ENCODE peak calls at places on chromosomes 1 and 21, in eight cellular contexts. J is HFF-Myc, T is ovary, P is bronchial epithelial cell, N is progenitor cell of endocrine pancreas, H is fibroblast of mammary gland, R is esophagus squamous epithelium, Z is MM.1S. U is an unnamed sample.

GRCh38 chr21:32524010-32524719 is 61.2 kb downstream of the TCP10L start:
- DNase-seq in T (no peak), P (peak), R (no peak), Z (peak), N (no peak), J (peak), H (peak), U (no peak)

GRCh38 chr1:113027449-113027848 is 45.5 kb upstream of the LRIG2 start:
- DNase-seq in Z (no peak), N (no peak), J (no peak), H (no peak), R (no peak), P (no peak), T (no peak), U (no peak)

GRCh38 chr1:214670098-214670497 is 67.1 kb downstream of the CENPF start:
- DNase-seq in P (no peak), T (peak), N (no peak), J (peak), R (no peak), H (peak), Z (no peak), U (no peak)

GRCh38 chr1:26225033-26225831 is 8.8 kb upstream of the CEP85 start:
- DNase-seq in Z (no peak), N (peak), H (peak), R (no peak), J (no peak), T (peak), P (peak), U (peak)

GRCh38 chr1:119771016-119771415 is 2.3 kb upstream of the HMGCS2 start:
- DNase-seq in N (no peak), R (no peak), H (peak), P (no peak), J (no peak), T (no peak), Z (no peak), U (no peak)

GRCh38 chr1:109499661-109500536 is 6.0 kb downstream of the CYB561D1 start:
- DNase-seq in J (no peak), T (no peak), H (peak), P (peak), N (no peak), R (no peak), Z (peak), U (no peak)

GRCh38 chr1:9798236-9799130 is 25.3 kb downstream of the CLSTN1 start:
- DNase-seq in N (no peak), Z (no peak), J (no peak), P (peak), H (peak), R (no peak), T (peak), U (no peak)

GRCh38 chr1:42737257-42737656 is 2.8 kb downstream of the CLDN19 start:
- DNase-seq in P (peak), N (no peak), H (no peak), T (no peak), Z (peak), R (no peak), J (no peak), U (no peak)

GRCh38 chr21:43917515-43918384 is 52.7 kb downstream of the AGPAT3 start:
- DNase-seq in H (no peak), P (no peak), R (no peak), J (no peak), T (peak), Z (peak), N (no peak), U (no peak)

GRCh38 chr1:27999055-27999454 is 39.3 kb downstream of the XKR8 start:
- DNase-seq in P (no peak), Z (no peak), T (no peak), R (no peak), J (no peak), N (no peak), H (no peak), U (no peak)

GRCh38 chr1:91584866-91585265 is 84.2 kb downstream of the CDC7 start:
- DNase-seq in Z (no peak), R (no peak), J (no peak), P (no peak), N (no peak), T (no peak), H (no peak), U (no peak)

GRCh38 chr21:14356771-14357170 is 26.2 kb downstream of the HSPA13 start:
- DNase-seq in Z (no peak), J (no peak), R (no peak), N (no peak), T (no peak), P (peak), H (peak), U (no peak)

GRCh38 chr1:159015440-159015909 is 5.8 kb downstream of the IFI16 start:
- DNase-seq in R (peak), J (peak), N (no peak), P (peak), T (no peak), Z (peak), H (peak), U (no peak)

GRCh38 chr1:234398849-234399381 is 25.7 kb downstream of the COA6 start:
- DNase-seq in R (no peak), T (no peak), H (peak), P (peak), J (no peak), Z (peak), N (no peak), U (no peak)

GRCh38 chr1:221099747-221100146 is 220.5 kb downstream of the HLX start:
- DNase-seq in N (no peak), R (no peak), T (no peak), J (no peak), Z (no peak), H (no peak), P (no peak), U (no peak)

GRCh38 chr1:87594736-87595383 is 266.2 kb downstream of the LMO4 start:
- DNase-seq in Z (peak), R (no peak), P (no peak), T (no peak), N (no peak), J (no peak), H (no peak), U (no peak)

GRCh38 chr1:209611771-209612570 is 28.5 kb downstream of the CAMK1G start:
- DNase-seq in N (no peak), H (no peak), R (no peak), T (no peak), P (peak), J (no peak), Z (peak), U (no peak)
- TF ChIP-seq CTCF in N (no peak), H (no peak), R (no peak), T (no peak), P (peak), J (no peak), Z (peak), U (peak)

DNA sequence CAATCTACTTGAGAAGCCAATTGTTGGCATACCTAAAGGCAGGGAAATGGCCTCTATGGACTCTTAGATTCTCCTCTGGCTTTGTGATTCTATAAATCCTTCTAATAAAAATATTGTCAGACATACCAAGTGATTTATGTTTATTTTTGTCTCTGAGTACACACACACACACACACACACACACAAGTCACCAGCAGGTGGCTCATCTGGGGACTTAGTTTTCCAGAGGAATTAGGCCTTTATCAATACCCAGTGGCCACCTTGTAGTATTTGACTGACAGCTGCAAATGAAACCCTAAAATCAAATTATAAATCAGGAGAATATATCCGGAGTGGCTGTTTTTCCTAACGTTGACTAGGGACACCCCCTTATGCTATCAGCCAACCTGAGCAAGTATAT is 258.5 kb downstream of the BRINP2 start:
- DNase-seq in Z (no peak), J (no peak), N (no peak), H (no peak), T (no peak), P (no peak), R (no peak), U (no peak)
- TF ChIP-seq CTCF in Z (peak), J (no peak), N (peak), H (no peak), T (no peak), P (no peak), R (no peak), U (peak)

GRCh38 chr1:207139616-207140015 is 35.6 kb downstream of the C4BPA start:
- DNase-seq in N (no peak), R (no peak), P (no peak), T (no peak), H (no peak), J (no peak), Z (no peak), U (no peak)
- TF ChIP-seq CTCF in N (no peak), R (no peak), P (no peak), T (no peak), H (no peak), J (no peak), Z (no peak), U (no peak)

GRCh38 chr1:86356247-86356646 is 39.9 kb downstream of the ODF2L start:
- DNase-seq in R (no peak), J (peak), Z (no peak), T (no peak), P (peak), H (no peak), N (no peak), U (no peak)
- TF ChIP-seq CTCF in R (no peak), J (no peak), Z (peak), T (no peak), P (peak), H (no peak), N (peak), U (no peak)

DNA sequence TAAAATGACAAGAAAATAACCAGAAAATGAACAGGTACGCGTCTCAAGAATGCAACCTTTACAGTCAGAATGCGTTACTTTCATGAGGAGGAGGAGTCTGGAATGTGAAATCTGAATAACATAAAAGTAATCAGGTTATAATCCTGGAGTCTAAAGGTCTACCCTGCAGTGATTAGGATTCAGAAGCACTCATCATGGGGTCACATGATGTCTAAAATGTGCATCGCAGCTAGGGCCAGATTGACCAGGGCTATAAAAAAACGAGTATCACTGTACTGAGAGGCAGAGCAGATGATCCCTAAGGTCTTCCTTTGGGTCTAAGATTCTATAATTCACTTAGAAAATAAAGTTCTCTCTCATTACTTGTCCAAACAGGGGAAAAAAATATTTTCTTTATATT is 7.4 kb downstream of the EIF2D start:
- DNase-seq in P (no peak), H (no peak), Z (no peak), N (no peak), T (no peak), R (no peak), J (no peak), U (no peak)
- TF ChIP-seq CTCF in P (no peak), H (no peak), Z (no peak), N (no peak), T (no peak), R (no peak), J (no peak), U (no peak)

GRCh38 chr1:1399187-1399869 is at the start of gene CCNL2:
- DNase-seq in J (peak), Z (peak), P (peak), R (peak), N (peak), T (peak), H (peak), U (peak)

GRCh38 chr1:1401457-1402010 is 2.4 kb upstream of the CCNL2 start:
- DNase-seq in J (no peak), T (no peak), N (no peak), H (no peak), P (no peak), R (no peak), Z (no peak), U (no peak)

GRCh38 chr1:1398677-1399186 is 403 bp downstream of the CCNL2 start:
- DNase-seq in T (no peak), J (no peak), R (no peak), P (no peak), N (no peak), H (no peak), Z (no peak), U (no peak)

GRCh38 chr1:1400576-1401456 is 1.7 kb upstream of the CCNL2 start:
- DNase-seq in T (no peak), J (no peak), R (no peak), H (no peak), Z (no peak), N (no peak), P (no peak), U (no peak)

GRCh38 chr1:1399870-1400575 is 888 bp upstream of the CCNL2 start:
- DNase-seq in T (peak), J (no peak), R (no peak), H (peak), P (no peak), Z (peak), N (no peak), U (no peak)
- TF ChIP-seq CTCF in T (no peak), J (no peak), R (no peak), H (no peak), P (no peak), Z (no peak), N (no peak), U (no peak)

GRCh38 chr21:45442276-45442675 is 37.3 kb downstream of the COL18A1 start:
- DNase-seq in H (no peak), P (no peak), R (no peak), T (peak), J (no peak), N (no peak), Z (no peak), U (no peak)

GRCh38 chr21:45444385-45444784 is 39.4 kb downstream of the COL18A1 start:
- DNase-seq in H (no peak), N (no peak), J (no peak), R (no peak), Z (no peak), T (peak), P (no peak), U (no peak)

GRCh38 chr21:45445369-45445768 is 40.4 kb downstream of the COL18A1 start:
- DNase-seq in R (no peak), T (peak), N (no peak), J (no peak), Z (no peak), P (no peak), H (peak), U (no peak)

GRCh38 chr21:45441431-45442255 is 36.7 kb downstream of the COL18A1 start:
- DNase-seq in H (no peak), R (no peak), P (no peak), J (no peak), N (no peak), Z (no peak), T (peak), U (no peak)

GRCh38 chr21:45443595-45444181 is 38.7 kb downstream of the COL18A1 start:
- DNase-seq in P (no peak), H (no peak), R (no peak), T (peak), J (no peak), Z (no peak), N (no peak), U (no peak)
- TF ChIP-seq CTCF in P (peak), H (no peak), R (no peak), T (no peak), J (no peak), Z (peak), N (no peak), U (no peak)

DNA sequence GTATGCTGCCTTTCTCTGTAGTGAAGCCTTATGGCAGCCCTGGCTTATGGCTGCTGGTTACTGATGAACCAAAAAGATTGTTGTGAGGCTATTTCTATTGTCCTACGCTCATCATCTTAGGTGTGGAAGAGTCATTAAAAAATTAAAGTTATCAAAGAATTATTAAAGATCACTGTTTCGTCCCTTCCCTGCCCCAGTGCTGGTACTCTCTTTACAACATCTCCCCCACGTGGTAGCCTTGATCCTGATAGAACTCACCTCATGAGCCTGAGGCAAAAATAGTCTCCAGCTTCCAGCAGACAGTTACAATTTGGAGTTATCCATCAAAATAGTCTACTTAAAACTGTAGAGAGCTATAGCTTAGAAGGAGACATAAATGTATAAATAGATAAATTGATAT is 201.5 kb downstream of the S1PR1 start:
- DNase-seq in H (peak), P (peak), T (no peak), Z (peak), J (no peak), R (no peak), N (no peak), U (no peak)
- TF ChIP-seq CTCF in H (no peak), P (peak), T (no peak), Z (peak), J (peak), R (no peak), N (peak), U (peak)

U was measured in type B pancreatic cell.